ENCODE peak calls at places on chromosomes 2 and 18, in six cellular contexts. J is breast epithelium, M is GM03348, W is NT2/D1, E is GM19239, S is lung. C is an unnamed sample.

GRCh38 chr2:196783431-196784094 is 15.9 kb downstream of the GTF3C3 start:
- DNase-seq in J (no peak), M (peak), S (no peak), W (no peak), E (no peak), C (peak)

GRCh38 chr18:45760443-45761036 is 36.6 kb downstream of the SLC14A1 start:
- DNase-seq in S (no peak), J (no peak), E (no peak), M (no peak), W (no peak), C (peak)

GRCh38 chr2:37389984-37390765 is 45.7 kb downstream of the QPCT start:
- DNase-seq in J (no peak), M (peak), E (peak), W (peak), S (peak), C (peak)

GRCh38 chr2:12106440-12107080 is 360.1 kb downstream of the LPIN1 start:
- DNase-seq in S (peak), W (no peak), M (peak), J (no peak), E (no peak), C (no peak)

GRCh38 chr2:8652774-8653426 is 29.0 kb upstream of the ID2 start:
- DNase-seq in E (no peak), S (no peak), W (no peak), M (no peak), J (no peak), C (no peak)

GRCh38 chr2:151928380-151928779 is 100.2 kb upstream of the ARL5A start:
- DNase-seq in W (no peak), M (no peak), J (no peak), E (no peak), S (no peak), C (no peak)

GRCh38 chr2:209095432-209095831 is 328.4 kb upstream of the MAP2 start:
- DNase-seq in J (no peak), S (no peak), M (no peak), E (no peak), W (no peak), C (no peak)

GRCh38 chr18:22203035-22203434 is 33.6 kb downstream of the GATA6 start:
- DNase-seq in J (no peak), E (no peak), S (no peak), W (no peak), M (no peak), C (no peak)

GRCh38 chr2:241314181-241314932 is 1.1 kb downstream of the HDLBP start:
- DNase-seq in S (no peak), M (no peak), W (no peak), E (no peak), J (no peak), C (no peak)

GRCh38 chr18:48815182-48815520 is 135.6 kb downstream of the SMAD7 start:
- DNase-seq in E (no peak), S (no peak), J (no peak), M (no peak), W (no peak), C (no peak)

GRCh38 chr2:201432551-201433388 is 18.5 kb downstream of the TRAK2 start:
- DNase-seq in E (no peak), S (no peak), M (peak), W (no peak), J (no peak), C (no peak)

GRCh38 chr2:6794484-6794883 is 71.2 kb downstream of the CMPK2 start:
- DNase-seq in W (no peak), J (no peak), S (no peak), E (no peak), M (no peak), C (no peak)

GRCh38 chr2:10344105-10345066 is 41.7 kb downstream of the HPCAL1 start:
- DNase-seq in W (no peak), E (no peak), M (no peak), S (no peak), J (no peak), C (no peak)

GRCh38 chr18:79361766-79362522 is 33.8 kb upstream of the NFATC1 start:
- DNase-seq in S (no peak), J (no peak), M (no peak), W (no peak), E (no peak), C (peak)

GRCh38 chr2:158378926-158379325 is 77.6 kb downstream of the CCDC148 start:
- DNase-seq in W (no peak), S (no peak), E (no peak), M (no peak), J (no peak), C (no peak)

GRCh38 chr2:205654878-205655601 is 27.3 kb upstream of the NRP2 start:
- DNase-seq in M (peak), E (no peak), S (no peak), W (no peak), J (no peak), C (no peak)

GRCh38 chr2:69619725-69620124 is 23.8 kb downstream of the AAK1 start:
- DNase-seq in E (no peak), M (no peak), J (no peak), W (no peak), S (no peak), C (peak)

GRCh38 chr18:3874593-3874992 is 424.6 kb downstream of the TGIF1 start:
- DNase-seq in S (no peak), J (no peak), E (no peak), M (no peak), W (no peak), C (no peak)

GRCh38 chr2:9781252-9781651 is 62.0 kb upstream of the TAF1B start:
- DNase-seq in W (no peak), M (no peak), S (no peak), J (peak), E (no peak), C (no peak)

GRCh38 chr2:230602562-230603230 is 109.9 kb upstream of the CAB39 start:
- DNase-seq in S (no peak), J (no peak), W (no peak), M (no peak), E (no peak), C (no peak)

GRCh38 chr2:78486565-78486964 is 538.9 kb upstream of the REG3G start:
- DNase-seq in E (no peak), M (no peak), J (no peak), S (no peak), W (no peak), C (no peak)

GRCh38 chr2:146814971-146815370 is 1029.9 kb upstream of the ACVR2A start:
- DNase-seq in E (no peak), M (no peak), S (no peak), J (no peak), W (no peak), C (no peak)

GRCh38 chr2:240932001-240932723 is 26.0 kb downstream of the CROCC2 start:
- DNase-seq in M (no peak), S (no peak), E (no peak), J (peak), W (no peak), C (peak)

GRCh38 chr2:179311071-179311470 is 46.4 kb upstream of the SESTD1 start:
- DNase-seq in S (no peak), W (no peak), J (no peak), M (no peak), E (no peak), C (no peak)

GRCh38 chr18:48831113-48831759 is 119.5 kb downstream of the SMAD7 start:
- DNase-seq in E (no peak), W (no peak), J (no peak), M (no peak), S (no peak), C (peak)

GRCh38 chr2:42457011-42457410 is 36.8 kb downstream of the KCNG3 start:
- DNase-seq in J (no peak), W (peak), M (no peak), S (no peak), E (no peak), C (peak)

GRCh38 chr2:127280693-127281092 is 13.3 kb downstream of the ERCC3 start:
- DNase-seq in J (no peak), E (no peak), W (no peak), S (no peak), M (no peak), C (no peak)

GRCh38 chr2:71466301-71467179 is 13.2 kb downstream of the DYSF start:
- DNase-seq in S (no peak), W (no peak), J (no peak), M (peak), E (no peak), C (peak)

C was measured in endodermal cell.